ENCODE peak calls at places on chromosomes 6 and 20, in five cellular contexts. H is endodermal cell, N is suprapubic skin, R is transverse colon, W is adrenal gland. V is an unnamed sample.
A peak's percentile ranks its signal among the peaks of the same experiment; 100 is the strongest.

GRCh38 chr6:30614843-30615218 is 2.2 kb downstream of the PPP1R10 start:
- DNase-seq in W (peak; percentile 94), N (peak; percentile 91), H (peak; percentile 89), R (peak; percentile 88), V (peak; percentile 84)

GRCh38 chr6:31952140-31952805 is 6.4 kb downstream of the CFB start:
- DNase-seq in W (peak; percentile 82), R (peak; percentile 61), N (no peak), H (peak; percentile 87), V (no peak)

GRCh38 chr6:84652356-84653026 is 111.9 kb downstream of the TBX18 start:
- DNase-seq in R (no peak), N (no peak), W (no peak), H (no peak), V (no peak)

GRCh38 chr20:30811896-30812671 is 445.4 kb upstream of the DEFB115 start:
- DNase-seq in R (no peak), W (no peak), N (peak; percentile 84), H (peak; percentile 71), V (peak; percentile 40)

GRCh38 chr20:21571841-21572690 is 58.2 kb upstream of the NKX2-2 start:
- DNase-seq in H (peak; percentile 59), W (no peak), N (no peak), R (no peak), V (no peak)

GRCh38 chr6:30044630-30045029 is 16.4 kb upstream of the POLR1H start:
- DNase-seq in H (no peak), R (no peak), W (peak; percentile 32), N (no peak), V (no peak)

GRCh38 chr6:42200035-42200434 is 5.3 kb upstream of the GUCA1B start:
- DNase-seq in R (no peak), N (no peak), W (no peak), H (no peak), V (no peak)

GRCh38 chr20:44961868-44962267 is 1.7 kb upstream of the TOMM34 start:
- DNase-seq in W (no peak), H (no peak), R (no peak), N (no peak), V (no peak)

GRCh38 chr6:130008236-130008873 is 10.0 kb upstream of the L3MBTL3 start:
- DNase-seq in R (no peak), N (no peak), W (no peak), H (no peak), V (no peak)

GRCh38 chr6:33316603-33317417 is 734 bp downstream of the ZBTB22 start:
- DNase-seq in N (no peak), W (peak; percentile 25), R (no peak), H (peak; percentile 49), V (no peak)

GRCh38 chr20:44916586-44916985 is 6.7 kb downstream of the PABPC1L start:
- DNase-seq in N (no peak), W (no peak), R (no peak), H (peak; percentile 69), V (no peak)

GRCh38 chr20:59101956-59102355 is 59.4 kb upstream of the PRELID3B start:
- DNase-seq in W (no peak), H (no peak), R (no peak), N (no peak), V (no peak)

GRCh38 chr20:62309198-62309944 is 6.6 kb downstream of the ADRM1 start:
- DNase-seq in W (no peak), H (no peak), N (no peak), R (no peak), V (no peak)

GRCh38 chr6:167791036-167791779 is 35.5 kb upstream of the AFDN start:
- DNase-seq in N (no peak), H (no peak), W (no peak), R (no peak), V (no peak)

GRCh38 chr6:33207569-33208088 is 671 bp upstream of the RING1 start:
- DNase-seq in R (peak; percentile 65), N (no peak), W (peak; percentile 73), H (peak; percentile 78), V (peak; percentile 33)

GRCh38 chr6:75363304-75363703 is 78.7 kb upstream of the TMEM30A start:
- DNase-seq in R (no peak), H (no peak), W (no peak), N (no peak), V (peak; percentile 8)

GRCh38 chr6:36769676-36770499 is 69.4 kb downstream of the CPNE5 start:
- DNase-seq in N (no peak), W (peak; percentile 30), H (peak; percentile 70), R (no peak), V (no peak)

GRCh38 chr20:36097331-36097730 is 57.2 kb upstream of the EPB41L1 start:
- DNase-seq in N (no peak), W (no peak), H (no peak), R (peak; percentile 64), V (no peak)

GRCh38 chr6:159229526-159229925 is 60.3 kb downstream of the FNDC1 start:
- DNase-seq in H (no peak), R (no peak), N (no peak), W (no peak), V (no peak)

GRCh38 chr6:159232106-159232645 is 63.0 kb downstream of the FNDC1 start:
- DNase-seq in N (no peak), H (no peak), R (no peak), W (no peak), V (no peak)

GRCh38 chr6:159234102-159234553 is 64.9 kb downstream of the FNDC1 start:
- DNase-seq in N (no peak), H (no peak), R (no peak), W (no peak), V (no peak)

GRCh38 chr6:159233365-159234101 is 64.3 kb downstream of the FNDC1 start:
- DNase-seq in W (no peak), R (no peak), H (peak; percentile 82), N (no peak), V (no peak)

GRCh38 chr6:159232751-159233150 is 63.6 kb downstream of the FNDC1 start:
- DNase-seq in R (no peak), W (no peak), H (no peak), N (no peak), V (no peak)
- H3K27me3 ChIP-seq in R (peaks cover 29% of the 10 kb centered on the region), W (peaks cover 26% of the 10 kb centered on the region), H (peaks cover 71% of the 10 kb centered on the region), N (peaks cover 36% of the 10 kb centered on the region), V (peaks cover 2% of the 10 kb centered on the region)

DNA sequence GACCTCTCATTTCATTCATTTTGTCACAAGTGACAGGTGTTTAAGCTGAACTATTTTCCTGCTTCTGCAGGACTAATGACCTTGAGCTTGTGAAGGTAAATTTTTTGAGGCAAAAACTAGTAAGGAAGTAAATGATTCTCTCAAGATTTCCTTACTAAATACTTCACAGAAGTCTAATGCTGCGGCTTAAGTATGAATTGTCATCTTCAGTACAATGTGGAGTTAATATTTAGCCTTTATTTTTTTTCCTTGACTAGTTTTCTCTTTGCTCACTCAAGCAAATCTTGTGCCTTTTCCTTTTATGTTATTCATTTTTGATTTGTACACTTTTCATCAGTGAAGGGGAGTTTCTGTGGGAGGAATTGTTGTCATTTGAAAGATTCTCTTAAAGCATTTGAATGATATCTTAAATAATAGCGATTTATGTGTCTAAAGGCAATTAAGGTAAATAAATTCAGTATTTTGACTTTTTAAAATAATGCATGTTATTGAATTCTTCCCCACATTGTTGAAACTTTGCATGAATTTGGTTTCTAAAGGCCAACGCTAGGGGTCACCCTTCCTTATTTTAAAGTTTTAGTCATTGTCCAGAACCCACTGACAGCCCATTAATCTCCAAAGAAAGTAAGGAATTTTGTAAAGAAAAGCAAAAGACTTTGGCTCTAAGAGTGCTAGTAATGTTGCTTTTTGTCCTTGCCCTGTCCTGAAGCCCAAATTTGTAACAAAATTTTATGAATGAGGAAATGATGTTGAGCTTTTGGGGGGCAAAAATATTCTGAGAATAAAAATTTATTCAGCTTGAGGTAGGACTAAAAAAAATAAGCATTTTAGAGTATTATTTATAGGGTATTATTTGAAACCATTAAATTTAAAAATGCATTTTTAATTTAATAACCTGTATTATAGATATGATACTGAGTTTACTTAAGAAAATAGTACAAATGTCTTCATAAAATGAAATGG is 157.4 kb upstream of the LAMA2 start:
- DNase-seq in N (no peak), H (peak; percentile 59), W (peak; percentile 33), R (peak; percentile 11), V (no peak)
- TF ChIP-seq CTCF in N (peak; percentile 49), H (peak; percentile 85), W (peak; percentile 48), R (peak; percentile 64), V (peak; percentile 67)

GRCh38 chr20:34710568-34710839 is 6.4 kb downstream of the TP53INP2 start:
- DNase-seq in N (no peak), R (no peak), W (no peak), H (no peak), V (no peak)

GRCh38 chr20:34710861-34711574 is 6.9 kb downstream of the TP53INP2 start:
- DNase-seq in R (no peak), H (no peak), W (no peak), N (no peak), V (no peak)

GRCh38 chr20:34709836-34710567 is 5.9 kb downstream of the TP53INP2 start:
- DNase-seq in W (peak; percentile 80), R (peak; percentile 72), H (peak; percentile 92), N (no peak), V (no peak)

GRCh38 chr20:34708621-34709043 is 4.5 kb downstream of the TP53INP2 start:
- DNase-seq in W (peak; percentile 54), R (peak; percentile 72), N (no peak), H (peak; percentile 81), V (no peak)

GRCh38 chr20:34709044-34709835 is 5.1 kb downstream of the TP53INP2 start:
- DNase-seq in R (peak; percentile 89), W (peak; percentile 85), H (peak; percentile 95), N (peak; percentile 93), V (peak; percentile 91)
- H3K4me3 ChIP-seq in R (peak overlapping the region; percentile 85), W (peak overlapping the region; percentile 92), H (peak overlapping the region; percentile 76), N (peak overlapping the region; percentile 59), V (peak overlapping the region; percentile 65)

DNA sequence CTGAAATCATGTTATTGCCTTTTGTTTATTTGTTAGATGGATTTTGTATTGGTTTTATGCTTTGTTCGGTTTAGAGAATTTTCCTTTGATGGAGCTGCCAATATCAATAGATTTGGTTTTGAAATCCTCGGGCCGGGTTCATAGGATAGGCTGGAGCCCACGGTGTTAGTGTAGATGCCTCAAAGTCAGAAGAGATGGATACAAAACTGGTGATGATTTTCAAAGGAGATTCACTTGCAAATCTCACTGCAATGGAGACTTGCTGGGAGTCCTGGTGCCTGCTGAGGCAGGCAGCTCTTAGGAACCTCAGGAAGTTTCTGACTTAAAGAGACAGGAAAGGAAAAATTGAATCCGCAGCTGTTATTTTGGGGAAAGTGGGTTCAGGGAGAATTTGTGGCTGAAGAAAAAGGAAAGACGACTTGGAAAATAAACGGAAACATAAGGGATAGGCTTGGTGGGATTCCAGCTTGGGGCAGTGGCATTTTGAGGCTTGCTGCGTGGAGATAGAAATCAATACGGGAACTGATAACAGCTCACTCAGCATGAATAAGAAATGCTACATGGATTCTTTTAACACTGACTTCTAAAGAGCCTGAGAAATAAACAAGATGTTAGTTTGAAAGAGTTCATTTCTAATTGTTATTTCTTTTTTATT is 241.6 kb downstream of the PHACTR1 start:
- DNase-seq in N (no peak), R (no peak), W (no peak), H (peak; percentile 52), V (no peak)
- H3K27me3 ChIP-seq in N (no peaks in the 10 kb centered on the region), R (peaks cover 36% of the 10 kb centered on the region), W (no peaks in the 10 kb centered on the region), H (peaks cover 36% of the 10 kb centered on the region), V (no peaks in the 10 kb centered on the region)

GRCh38 chr6:161836643-161837448 is 563.0 kb upstream of the AGPAT4 start:
- DNase-seq in N (no peak), H (no peak), R (no peak), W (peak; percentile 25), V (no peak)
- TF ChIP-seq CTCF in N (no peak), H (peak; percentile 75), R (peak; percentile 32), W (peak; percentile 60), V (no peak)